ENCODE peak calls at places on chromosomes 3 and 15, in eight cellular contexts. D, T, A, O, L, C, H and E are unnamed samples.

GRCh38 chr15:98954411-98954810 is 53.2 kb downstream of the PGPEP1L start:
- DNase-seq in D (peak), T (no peak), A (peak), O (peak), L (peak), C (peak), H (no peak), E (no peak)

GRCh38 chr3:45124379-45124778 is 21.8 kb downstream of the CDCP1 start:
- DNase-seq in D (no peak), T (peak), A (no peak), O (peak), L (no peak), C (peak), H (no peak), E (no peak)

GRCh38 chr15:63945838-63946298 is 100.4 kb downstream of the DAPK2 start:
- DNase-seq in D (no peak), T (peak), A (peak), O (no peak), L (no peak), C (no peak), H (no peak), E (peak)

GRCh38 chr3:176953106-176954080 is 243.9 kb downstream of the TBL1XR1 start:
- DNase-seq in D (peak), T (peak), A (peak), O (peak), L (peak), C (peak), H (no peak), E (no peak)

GRCh38 chr3:189355115-189355480 is 183.3 kb downstream of the TPRG1 start:
- DNase-seq in D (no peak), T (no peak), A (no peak), O (no peak), L (no peak), C (no peak), H (no peak), E (no peak)

GRCh38 chr3:134881305-134881704 is 86.2 kb downstream of the EPHB1 start:
- DNase-seq in D (no peak), T (no peak), A (no peak), O (no peak), L (no peak), C (no peak), H (no peak), E (no peak)

GRCh38 chr3:196757876-196758739 is 18.5 kb downstream of the PAK2 start:
- DNase-seq in D (peak), T (peak), A (no peak), O (peak), L (no peak), C (no peak), H (no peak), E (no peak)

GRCh38 chr3:77620009-77620408 is 580.1 kb downstream of the ROBO2 start:
- DNase-seq in D (no peak), T (no peak), A (no peak), O (peak), L (no peak), C (no peak), H (no peak), E (no peak)

GRCh38 chr15:42141795-42142667 is 14.4 kb downstream of the PLA2G4F start:
- DNase-seq in D (no peak), T (no peak), A (no peak), O (no peak), L (no peak), C (no peak), H (no peak), E (no peak)

GRCh38 chr3:184737641-184738518 is 26.0 kb upstream of the MAGEF1 start:
- DNase-seq in D (no peak), T (peak), A (no peak), O (peak), L (no peak), C (no peak), H (no peak), E (no peak)

GRCh38 chr3:60188803-60189202 is 1062.4 kb downstream of the FHIT start:
- DNase-seq in D (no peak), T (no peak), A (no peak), O (no peak), L (no peak), C (no peak), H (no peak), E (no peak)

GRCh38 chr3:61919371-61919770 is 358.0 kb downstream of the PTPRG start:
- DNase-seq in D (no peak), T (no peak), A (no peak), O (no peak), L (no peak), C (no peak), H (no peak), E (no peak)

GRCh38 chr3:126130081-126130855 is 46.3 kb upstream of the SLC41A3 start:
- DNase-seq in D (no peak), T (no peak), A (no peak), O (no peak), L (peak), C (peak), H (no peak), E (peak)

GRCh38 chr3:116757310-116757709 is 47.7 kb downstream of the TUSC7 start:
- DNase-seq in D (no peak), T (no peak), A (no peak), O (no peak), L (no peak), C (no peak), H (no peak), E (no peak)

GRCh38 chr3:177589921-177590336 is 392.6 kb upstream of the TBL1XR1 start:
- DNase-seq in D (peak), T (peak), A (no peak), O (peak), L (no peak), C (no peak), H (no peak), E (no peak)

GRCh38 chr15:74227968-74228722 is 8.0 kb upstream of the CCDC33 start:
- DNase-seq in D (no peak), T (no peak), A (no peak), O (no peak), L (peak), C (no peak), H (no peak), E (no peak)

GRCh38 chr3:194730369-194730768 is 44.7 kb downstream of the FAM43A start:
- DNase-seq in D (no peak), T (peak), A (no peak), O (peak), L (no peak), C (no peak), H (no peak), E (no peak)

GRCh38 chr15:62899090-62899493 is 143.5 kb upstream of the TPM1 start:
- DNase-seq in D (no peak), T (no peak), A (no peak), O (peak), L (peak), C (no peak), H (no peak), E (no peak)

GRCh38 chr3:152308475-152308844 is 39.7 kb downstream of the MBNL1 start:
- DNase-seq in D (no peak), T (no peak), A (no peak), O (no peak), L (no peak), C (no peak), H (no peak), E (no peak)

GRCh38 chr3:104628185-104628789 is 738.4 kb upstream of the ALCAM start:
- DNase-seq in D (peak), T (peak), A (no peak), O (peak), L (no peak), C (no peak), H (no peak), E (no peak)

GRCh38 chr3:55964491-55964980 is 477.4 kb upstream of the WNT5A start:
- DNase-seq in D (no peak), T (no peak), A (no peak), O (no peak), L (no peak), C (no peak), H (no peak), E (no peak)

GRCh38 chr3:85939026-85939616 is 980.3 kb downstream of the CADM2 start:
- DNase-seq in D (peak), T (no peak), A (no peak), O (no peak), L (no peak), C (no peak), H (no peak), E (no peak)

GRCh38 chr3:126078866-126079265 is 5.1 kb downstream of the SLC41A3 start:
- DNase-seq in D (no peak), T (no peak), A (no peak), O (no peak), L (no peak), C (no peak), H (no peak), E (peak)

GRCh38 chr3:195198424-195199346 is 72.3 kb downstream of the XXYLT1 start:
- DNase-seq in D (no peak), T (no peak), A (peak), O (no peak), L (no peak), C (no peak), H (no peak), E (no peak)

GRCh38 chr3:120059081-120059864 is 35.0 kb downstream of the GSK3B start:
- DNase-seq in D (no peak), T (no peak), A (no peak), O (no peak), L (no peak), C (no peak), H (no peak), E (no peak)